ENCODE peak calls at places on chromosome 18, in eight cellular contexts. One of them, this sample, is unnamed. For H3K4me1, the result is how much of the 10 kb centered on the place peaks cover.

GRCh38 chr18:3463052-3463451 is 13.1 kb downstream of the TGIF1 start:
- DNase-seq in OCI-LY7: no peak
- DNase-seq in astrocyte: peak
- DNase-seq in PC-3: no peak
- DNase-seq in stomach: no peak
- DNase-seq in A549: no peak
- DNase-seq in right cardiac atrium: no peak
- DNase-seq in ovary: no peak
- DNase-seq in this sample: no peak

GRCh38 chr18:77065221-77065981 is 67.2 kb downstream of the MBP start:
- DNase-seq in A549: peak
- DNase-seq in ovary: no peak
- DNase-seq in OCI-LY7: no peak
- DNase-seq in PC-3: peak
- DNase-seq in astrocyte: peak
- DNase-seq in right cardiac atrium: no peak
- DNase-seq in stomach: peak
- DNase-seq in this sample: peak

GRCh38 chr18:22710628-22711380 is 222.3 kb upstream of the RBBP8 start:
- DNase-seq in PC-3: peak
- DNase-seq in A549: peak
- DNase-seq in right cardiac atrium: peak
- DNase-seq in stomach: peak
- DNase-seq in astrocyte: peak
- DNase-seq in ovary: peak
- DNase-seq in OCI-LY7: no peak
- DNase-seq in this sample: peak

GRCh38 chr18:47883771-47884413 is 46.6 kb downstream of the SMAD2 start:
- DNase-seq in PC-3: peak
- DNase-seq in A549: no peak
- DNase-seq in ovary: no peak
- DNase-seq in stomach: no peak
- DNase-seq in right cardiac atrium: no peak
- DNase-seq in OCI-LY7: no peak
- DNase-seq in astrocyte: peak
- DNase-seq in this sample: no peak

GRCh38 chr18:79680891-79681339 is 1.3 kb downstream of the CTDP1 start:
- DNase-seq in A549: no peak
- DNase-seq in right cardiac atrium: no peak
- DNase-seq in PC-3: no peak
- DNase-seq in astrocyte: no peak
- DNase-seq in ovary: peak
- DNase-seq in stomach: no peak
- DNase-seq in OCI-LY7: no peak
- DNase-seq in this sample: no peak

GRCh38 chr18:21335927-21336488 is 94.0 kb downstream of the GREB1L start:
- DNase-seq in PC-3: no peak
- DNase-seq in right cardiac atrium: no peak
- DNase-seq in ovary: no peak
- DNase-seq in stomach: no peak
- DNase-seq in astrocyte: peak
- DNase-seq in A549: no peak
- DNase-seq in OCI-LY7: no peak
- DNase-seq in this sample: no peak

GRCh38 chr18:25348361-25349130 is 3.4 kb downstream of the ZNF521 start:
- DNase-seq in ovary: no peak
- DNase-seq in PC-3: no peak
- DNase-seq in OCI-LY7: no peak
- DNase-seq in right cardiac atrium: no peak
- DNase-seq in astrocyte: no peak
- DNase-seq in A549: no peak
- DNase-seq in stomach: no peak
- DNase-seq in this sample: no peak

GRCh38 chr18:21303913-21304312 is 61.9 kb downstream of the GREB1L start:
- DNase-seq in PC-3: peak
- DNase-seq in astrocyte: peak
- DNase-seq in right cardiac atrium: no peak
- DNase-seq in A549: peak
- DNase-seq in ovary: no peak
- DNase-seq in stomach: no peak
- DNase-seq in OCI-LY7: no peak
- DNase-seq in this sample: no peak

GRCh38 chr18:78972385-78972918 is 7.2 kb upstream of the SALL3 start:
- DNase-seq in A549: no peak
- DNase-seq in astrocyte: no peak
- DNase-seq in stomach: no peak
- DNase-seq in right cardiac atrium: no peak
- DNase-seq in OCI-LY7: no peak
- DNase-seq in ovary: no peak
- DNase-seq in PC-3: no peak
- DNase-seq in this sample: no peak

GRCh38 chr18:32899819-32900218 is 127.0 kb upstream of the KLHL14 start:
- DNase-seq in astrocyte: no peak
- DNase-seq in ovary: no peak
- DNase-seq in stomach: no peak
- DNase-seq in right cardiac atrium: no peak
- DNase-seq in PC-3: peak
- DNase-seq in OCI-LY7: peak
- DNase-seq in A549: no peak
- DNase-seq in this sample: no peak
- H3K4me1 ChIP-seq in astrocyte: under half
- H3K4me1 ChIP-seq in ovary: under half
- H3K4me1 ChIP-seq in stomach: under half
- H3K4me1 ChIP-seq in right cardiac atrium: under half
- H3K4me1 ChIP-seq in PC-3: under half
- H3K4me1 ChIP-seq in OCI-LY7: under half
- H3K4me1 ChIP-seq in A549: under half
- H3K4me1 ChIP-seq in this sample: under half

GRCh38 chr18:48994044-48994651 is 43.4 kb upstream of the SMAD7 start:
- DNase-seq in right cardiac atrium: peak
- DNase-seq in stomach: no peak
- DNase-seq in OCI-LY7: no peak
- DNase-seq in PC-3: peak
- DNase-seq in astrocyte: peak
- DNase-seq in A549: peak
- DNase-seq in ovary: no peak
- DNase-seq in this sample: peak

GRCh38 chr18:48992133-48992532 is 41.4 kb upstream of the SMAD7 start:
- DNase-seq in stomach: no peak
- DNase-seq in ovary: no peak
- DNase-seq in astrocyte: no peak
- DNase-seq in right cardiac atrium: no peak
- DNase-seq in PC-3: no peak
- DNase-seq in OCI-LY7: no peak
- DNase-seq in A549: no peak
- DNase-seq in this sample: no peak

GRCh38 chr18:48991299-48992055 is 40.7 kb upstream of the SMAD7 start:
- DNase-seq in right cardiac atrium: peak
- DNase-seq in astrocyte: no peak
- DNase-seq in A549: no peak
- DNase-seq in ovary: no peak
- DNase-seq in OCI-LY7: peak
- DNase-seq in stomach: no peak
- DNase-seq in PC-3: peak
- DNase-seq in this sample: no peak

GRCh38 chr18:48993586-48993985 is 42.8 kb upstream of the SMAD7 start:
- DNase-seq in astrocyte: peak
- DNase-seq in OCI-LY7: no peak
- DNase-seq in A549: no peak
- DNase-seq in right cardiac atrium: no peak
- DNase-seq in stomach: no peak
- DNase-seq in PC-3: peak
- DNase-seq in ovary: no peak
- DNase-seq in this sample: peak

DNA sequence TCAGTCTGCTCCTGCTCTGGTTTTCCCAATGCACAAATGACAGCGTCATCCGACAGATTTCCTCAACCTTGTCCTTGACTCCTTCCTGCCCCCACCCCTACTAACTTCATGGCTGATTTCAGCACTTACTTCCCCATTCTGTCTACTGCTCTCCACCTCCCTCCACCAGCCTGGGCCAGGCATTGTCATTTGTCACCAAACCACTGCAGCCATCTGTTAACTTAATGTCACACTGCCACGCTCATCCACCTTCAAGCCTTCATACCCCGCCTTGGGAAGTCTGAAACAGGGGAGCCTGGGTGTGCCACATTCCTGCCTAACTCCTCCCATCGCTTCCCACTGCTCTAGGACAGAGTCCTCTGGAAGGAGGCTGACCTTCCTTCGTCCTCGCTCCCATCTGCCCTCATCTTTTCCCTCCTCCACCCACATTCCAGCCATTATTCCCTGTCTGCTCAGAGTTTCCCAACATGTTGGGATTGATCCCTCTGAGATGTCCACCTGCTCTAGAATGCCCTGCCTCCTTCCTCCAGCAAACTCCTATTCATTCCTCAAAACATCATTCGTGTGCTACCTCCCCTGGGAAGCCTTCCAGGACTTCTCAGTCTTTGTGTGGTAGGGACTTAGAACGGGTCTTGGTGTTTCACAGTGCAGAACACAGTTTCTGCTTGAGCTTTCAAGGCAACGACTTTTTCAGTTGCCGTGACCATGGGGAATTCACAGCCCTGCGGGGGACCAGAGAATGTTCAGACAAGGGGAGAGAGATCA is 42.2 kb upstream of the SMAD7 start:
- DNase-seq in OCI-LY7: peak
- DNase-seq in right cardiac atrium: no peak
- DNase-seq in stomach: no peak
- DNase-seq in A549: no peak
- DNase-seq in PC-3: no peak
- DNase-seq in astrocyte: no peak
- DNase-seq in ovary: no peak
- DNase-seq in this sample: no peak
- H3K4me1 ChIP-seq in OCI-LY7: under half
- H3K4me1 ChIP-seq in right cardiac atrium: under half
- H3K4me1 ChIP-seq in stomach: under half
- H3K4me1 ChIP-seq in A549: half or more
- H3K4me1 ChIP-seq in PC-3: half or more
- H3K4me1 ChIP-seq in astrocyte: half or more
- H3K4me1 ChIP-seq in ovary: under half
- H3K4me1 ChIP-seq in this sample: under half

GRCh38 chr18:805755-806110 is 6.3 kb downstream of the YES1 start:
- DNase-seq in right cardiac atrium: no peak
- DNase-seq in OCI-LY7: no peak
- DNase-seq in stomach: no peak
- DNase-seq in astrocyte: no peak
- DNase-seq in ovary: no peak
- DNase-seq in A549: no peak
- DNase-seq in PC-3: no peak
- DNase-seq in this sample: no peak

GRCh38 chr18:801137-801536 is 10.9 kb downstream of the YES1 start:
- DNase-seq in ovary: no peak
- DNase-seq in A549: no peak
- DNase-seq in stomach: no peak
- DNase-seq in OCI-LY7: no peak
- DNase-seq in astrocyte: no peak
- DNase-seq in PC-3: no peak
- DNase-seq in right cardiac atrium: no peak
- DNase-seq in this sample: no peak

GRCh38 chr18:808502-808901 is 3.5 kb downstream of the YES1 start:
- DNase-seq in PC-3: no peak
- DNase-seq in ovary: no peak
- DNase-seq in A549: no peak
- DNase-seq in astrocyte: peak
- DNase-seq in right cardiac atrium: no peak
- DNase-seq in OCI-LY7: no peak
- DNase-seq in stomach: no peak
- DNase-seq in this sample: no peak

GRCh38 chr18:808086-808485 is 4.0 kb downstream of the YES1 start:
- DNase-seq in PC-3: no peak
- DNase-seq in astrocyte: peak
- DNase-seq in right cardiac atrium: no peak
- DNase-seq in ovary: no peak
- DNase-seq in stomach: no peak
- DNase-seq in A549: no peak
- DNase-seq in OCI-LY7: no peak
- DNase-seq in this sample: no peak

DNA sequence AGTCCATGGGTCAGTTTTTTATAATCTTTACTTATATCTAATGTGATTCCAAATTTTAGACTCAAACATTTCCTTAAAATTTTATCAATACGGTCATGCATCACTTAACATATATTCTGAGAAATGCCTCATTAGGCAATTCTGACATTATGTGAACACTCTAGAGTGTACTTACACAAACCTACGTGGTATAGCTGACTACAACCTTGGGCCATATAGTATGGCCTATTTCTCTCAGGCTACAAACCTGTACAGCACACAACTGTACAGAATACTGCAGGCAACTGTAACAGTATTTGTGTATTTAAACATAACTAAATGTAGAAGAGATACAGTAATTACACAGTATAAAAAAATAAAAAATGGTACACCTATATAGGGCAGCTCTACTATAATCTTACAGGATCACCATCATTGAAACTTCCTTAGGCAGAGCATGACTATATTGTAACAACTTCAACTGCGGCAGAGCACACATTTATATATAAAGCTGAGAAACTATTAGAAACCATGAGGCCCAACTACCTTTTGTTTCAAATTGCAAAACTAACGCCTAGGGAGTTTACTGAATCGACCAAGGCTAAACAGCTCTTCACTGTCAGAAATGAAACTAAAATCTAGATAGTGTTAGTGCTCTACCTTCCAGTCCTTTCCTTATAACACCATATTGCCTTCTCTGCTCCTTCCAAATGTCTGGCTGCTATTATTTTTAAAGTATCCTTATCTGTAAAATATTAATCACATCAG is 6.9 kb downstream of the YES1 start:
- DNase-seq in stomach: no peak
- DNase-seq in OCI-LY7: no peak
- DNase-seq in ovary: no peak
- DNase-seq in right cardiac atrium: no peak
- DNase-seq in PC-3: no peak
- DNase-seq in A549: no peak
- DNase-seq in astrocyte: no peak
- DNase-seq in this sample: no peak
- H3K4me1 ChIP-seq in stomach: under half
- H3K4me1 ChIP-seq in OCI-LY7: under half
- H3K4me1 ChIP-seq in ovary: under half
- H3K4me1 ChIP-seq in right cardiac atrium: under half
- H3K4me1 ChIP-seq in PC-3: under half
- H3K4me1 ChIP-seq in A549: under half
- H3K4me1 ChIP-seq in astrocyte: under half
- H3K4me1 ChIP-seq in this sample: under half

GRCh38 chr18:8771930-8772329 is 66.6 kb downstream of the MTCL1 start:
- DNase-seq in OCI-LY7: no peak
- DNase-seq in A549: no peak
- DNase-seq in astrocyte: peak
- DNase-seq in PC-3: no peak
- DNase-seq in right cardiac atrium: peak
- DNase-seq in stomach: peak
- DNase-seq in ovary: no peak
- DNase-seq in this sample: no peak
- H3K4me1 ChIP-seq in OCI-LY7: under half
- H3K4me1 ChIP-seq in A549: half or more
- H3K4me1 ChIP-seq in astrocyte: under half
- H3K4me1 ChIP-seq in PC-3: under half
- H3K4me1 ChIP-seq in right cardiac atrium: under half
- H3K4me1 ChIP-seq in stomach: under half
- H3K4me1 ChIP-seq in ovary: under half
- H3K4me1 ChIP-seq in this sample: under half

GRCh38 chr18:32091325-32091723 is 350 bp upstream of the RNF138 start:
- DNase-seq in stomach: no peak
- DNase-seq in astrocyte: no peak
- DNase-seq in PC-3: no peak
- DNase-seq in right cardiac atrium: no peak
- DNase-seq in ovary: no peak
- DNase-seq in A549: no peak
- DNase-seq in OCI-LY7: no peak
- DNase-seq in this sample: no peak
- H3K4me1 ChIP-seq in stomach: under half
- H3K4me1 ChIP-seq in astrocyte: under half
- H3K4me1 ChIP-seq in PC-3: under half
- H3K4me1 ChIP-seq in right cardiac atrium: under half
- H3K4me1 ChIP-seq in ovary: under half
- H3K4me1 ChIP-seq in A549: under half
- H3K4me1 ChIP-seq in OCI-LY7: under half
- H3K4me1 ChIP-seq in this sample: under half

This sample was measured in psoas muscle.